ENCODE peak calls at places on chromosomes 4 and X, in five cellular contexts. E is GM23338; N is CD8-positive, alpha-beta T cell; I is SK-N-SH; B is pancreas. F is an unnamed sample.

GRCh38 chr4:3253808-3254207 is 4.8 kb downstream of the MSANTD1 start:
- DNase-seq in I (no peak), B (peak; percentile 5), N (no peak), E (no peak), F (no peak)

GRCh38 chrX:25968920-25969319 is 169.2 kb upstream of the MAGEB18 start:
- DNase-seq in B (peak; percentile 60), E (peak; percentile 76), I (peak; percentile 35), N (no peak), F (no peak)

GRCh38 chr4:185019451-185020292 is 1.4 kb downstream of the HELT start:
- DNase-seq in N (no peak), I (peak; percentile 49), E (peak; percentile 75), B (no peak), F (no peak)

GRCh38 chr4:35818520-35818919 is 425.8 kb downstream of the ARAP2 start:
- DNase-seq in B (no peak), N (no peak), I (no peak), E (no peak), F (no peak)

GRCh38 chrX:133685806-133686205 is 270.5 kb upstream of the GPC4 start:
- DNase-seq in I (peak; percentile 33), N (no peak), E (peak; percentile 40), B (no peak), F (no peak)

GRCh38 chr4:15735531-15735930 is 32.7 kb downstream of the BST1 start:
- DNase-seq in B (no peak), I (no peak), E (no peak), N (no peak), F (no peak)

GRCh38 chr4:42167709-42168108 is 15.3 kb upstream of the BEND4 start:
- DNase-seq in N (no peak), E (no peak), B (no peak), I (no peak), F (no peak)

GRCh38 chr4:119209077-119209476 is 3.4 kb upstream of the USP53 start:
- DNase-seq in E (no peak), N (no peak), B (no peak), I (no peak), F (peak; percentile 51)

GRCh38 chr4:32140636-32141035 is 1420.5 kb downstream of the PCDH7 start:
- DNase-seq in B (no peak), I (no peak), N (no peak), E (no peak), F (no peak)

GRCh38 chr4:72993876-72994275 is 75.6 kb downstream of the COX18 start:
- DNase-seq in I (no peak), N (no peak), B (no peak), E (peak; percentile 12), F (no peak)

GRCh38 chr4:170428929-170429328 is 339.2 kb upstream of the AADAT start:
- DNase-seq in N (no peak), I (no peak), B (no peak), E (peak; percentile 28), F (no peak)

GRCh38 chr4:159016527-159017137 is 86.2 kb upstream of the RAPGEF2 start:
- DNase-seq in I (peak; percentile 15), B (no peak), E (peak; percentile 80), N (no peak), F (no peak)

GRCh38 chr4:109211671-109212070 is 90.8 kb downstream of the COL25A1 start:
- DNase-seq in N (no peak), E (no peak), B (no peak), I (no peak), F (no peak)

GRCh38 chr4:73901031-73901430 is 31.8 kb downstream of the CXCL1 start:
- DNase-seq in E (no peak), B (no peak), N (no peak), I (no peak), F (peak; percentile 78)

GRCh38 chr4:78477276-78477675 is 74.3 kb upstream of the ANXA3 start:
- DNase-seq in I (no peak), E (no peak), B (no peak), N (no peak), F (no peak)

GRCh38 chrX:22383988-22384387 is 111.3 kb downstream of the CBLL2 start:
- DNase-seq in N (no peak), E (peak; percentile 20), I (no peak), B (no peak), F (no peak)

GRCh38 chrX:47264507-47265173 is 31.8 kb downstream of the USP11 start:
- DNase-seq in E (no peak), I (no peak), B (no peak), N (no peak), F (no peak)

GRCh38 chrX:72258174-72258573 is 18.9 kb downstream of the RPS4X start:
- DNase-seq in E (no peak), I (peak; percentile 52), N (no peak), B (no peak), F (peak; percentile 44)

GRCh38 chr4:5545271-5545670 is 163.1 kb downstream of the EVC2 start:
- DNase-seq in N (no peak), I (no peak), E (no peak), B (no peak), F (no peak)

GRCh38 chrX:150767045-150767395 is 73.8 kb downstream of the MTMR1 start:
- DNase-seq in E (no peak), B (peak; percentile 13), I (no peak), N (no peak), F (no peak)

GRCh38 chr4:56575820-56576429 is 70.3 kb downstream of the ARL9 start:
- DNase-seq in B (no peak), N (no peak), E (peak; percentile 41), I (peak; percentile 45), F (peak; percentile 3)

GRCh38 chr4:17613761-17614415 is 553 bp upstream of the MED28 start:
- DNase-seq in E (peak; percentile 33), B (no peak), N (peak; percentile 12), I (no peak), F (no peak)

GRCh38 chrX:125505207-125505606 is 185.5 kb downstream of the TEX13C start:
- DNase-seq in I (no peak), E (no peak), B (no peak), N (no peak), F (no peak)

GRCh38 chrX:44817029-44817428 is 26.8 kb upstream of the DUSP21 start:
- DNase-seq in B (no peak), N (no peak), E (no peak), I (no peak), F (no peak)

GRCh38 chr4:43943998-43944397 is 504.6 kb downstream of the KCTD8 start:
- DNase-seq in E (no peak), B (no peak), I (no peak), N (no peak), F (no peak)

GRCh38 chr4:52408037-52408436 is 251.1 kb downstream of the USP46 start:
- DNase-seq in B (no peak), E (no peak), I (no peak), N (no peak), F (no peak)

GRCh38 chrX:40402771-40403533 is 177.8 kb upstream of the ATP6AP2 start:
- DNase-seq in I (no peak), E (no peak), N (no peak), B (peak; percentile 14), F (peak; percentile 4)

GRCh38 chr4:86223472-86223871 is 136.4 kb downstream of the MAPK10 start:
- DNase-seq in E (peak; percentile 91), I (peak; percentile 11), B (no peak), N (no peak), F (no peak)

GRCh38 chrX:68732906-68733493 is 85.5 kb downstream of the STARD8 start:
- DNase-seq in E (peak; percentile 73), B (peak; percentile 66), N (peak; percentile 55), I (peak; percentile 69), F (peak; percentile 1)
- TF ChIP-seq CTCF in E (peak; percentile 84), B (peak; percentile 51), N (peak; percentile 27), I (peak; percentile 68), F (peak; percentile 66)

DNA sequence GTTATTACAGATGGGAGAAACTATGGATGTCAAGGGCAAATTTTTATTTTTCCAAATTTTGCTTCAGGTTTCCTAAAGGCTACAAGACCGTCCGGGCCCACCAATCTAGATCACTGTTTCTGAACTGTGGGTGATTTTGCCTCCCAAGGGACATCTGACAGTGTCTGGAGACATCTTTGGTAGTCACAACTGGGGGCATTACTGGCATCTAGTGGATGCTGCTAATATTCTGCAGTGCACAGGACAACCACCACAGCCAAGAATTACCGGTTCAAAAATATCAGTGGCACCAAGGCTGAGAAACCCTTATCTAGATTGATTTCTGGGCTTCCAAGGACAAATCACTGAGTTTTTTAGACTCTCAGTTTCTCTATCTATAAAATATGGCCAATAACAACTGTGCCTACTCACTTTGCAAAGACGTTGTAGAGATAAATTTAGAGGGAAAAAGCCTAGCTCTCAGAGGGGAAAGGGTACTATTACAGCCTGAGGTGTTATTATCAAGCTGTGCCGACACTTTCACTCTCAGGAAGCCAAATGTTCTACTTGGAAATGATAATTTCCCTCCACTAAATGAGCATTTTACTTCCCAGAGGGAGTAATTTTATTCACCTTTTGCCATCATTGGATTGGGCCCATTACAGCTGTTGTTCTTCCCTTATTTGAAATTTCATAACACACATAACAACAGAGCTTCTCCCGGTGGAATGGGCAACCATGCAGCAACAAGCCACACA is 442.1 kb downstream of the CENPC start:
- DNase-seq in I (no peak), E (no peak), N (no peak), B (no peak), F (no peak)
- TF ChIP-seq CTCF in I (no peak), E (peak; percentile 41), N (no peak), B (no peak), F (no peak)

DNA sequence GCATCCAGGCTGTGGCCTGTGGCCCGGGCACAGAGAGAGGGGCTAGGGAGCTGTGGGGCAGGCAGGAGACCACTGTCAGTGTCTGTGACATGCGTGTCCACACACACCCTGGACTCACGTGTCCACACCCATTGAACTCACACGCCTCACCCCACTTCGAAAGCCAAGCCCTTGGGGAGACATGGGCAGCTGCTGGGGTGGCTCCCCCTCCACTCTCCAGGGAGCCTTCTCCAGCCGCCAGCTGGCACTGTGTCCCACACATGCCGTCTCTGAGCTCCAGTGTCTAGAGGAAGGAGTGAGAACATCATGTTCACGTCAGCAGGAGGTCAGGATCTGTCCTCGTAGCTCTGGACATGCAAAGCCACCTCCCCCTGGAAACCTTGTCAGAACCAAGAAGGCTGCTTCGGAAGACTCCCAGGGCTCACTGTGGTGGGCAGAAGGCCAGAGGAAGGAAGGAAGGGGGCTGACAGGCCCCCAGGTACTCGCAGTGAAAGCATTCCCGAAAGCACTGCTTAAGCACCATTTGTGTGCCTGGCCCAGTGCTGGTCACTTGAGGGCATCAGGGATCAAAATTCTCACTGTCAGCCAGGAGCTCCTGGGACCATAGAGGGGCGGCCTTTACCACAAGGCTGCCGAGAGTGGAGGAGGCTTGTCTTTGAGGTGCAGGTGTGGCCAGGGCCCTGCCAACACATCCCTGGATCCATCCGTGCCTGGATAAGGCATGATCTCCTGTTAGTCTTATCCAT is 61.4 kb downstream of the HTRA3 start:
- DNase-seq in N (no peak), E (no peak), B (no peak), I (no peak), F (no peak)
- TF ChIP-seq CTCF in N (no peak), E (peak; percentile 1), B (no peak), I (no peak), F (no peak)

DNA sequence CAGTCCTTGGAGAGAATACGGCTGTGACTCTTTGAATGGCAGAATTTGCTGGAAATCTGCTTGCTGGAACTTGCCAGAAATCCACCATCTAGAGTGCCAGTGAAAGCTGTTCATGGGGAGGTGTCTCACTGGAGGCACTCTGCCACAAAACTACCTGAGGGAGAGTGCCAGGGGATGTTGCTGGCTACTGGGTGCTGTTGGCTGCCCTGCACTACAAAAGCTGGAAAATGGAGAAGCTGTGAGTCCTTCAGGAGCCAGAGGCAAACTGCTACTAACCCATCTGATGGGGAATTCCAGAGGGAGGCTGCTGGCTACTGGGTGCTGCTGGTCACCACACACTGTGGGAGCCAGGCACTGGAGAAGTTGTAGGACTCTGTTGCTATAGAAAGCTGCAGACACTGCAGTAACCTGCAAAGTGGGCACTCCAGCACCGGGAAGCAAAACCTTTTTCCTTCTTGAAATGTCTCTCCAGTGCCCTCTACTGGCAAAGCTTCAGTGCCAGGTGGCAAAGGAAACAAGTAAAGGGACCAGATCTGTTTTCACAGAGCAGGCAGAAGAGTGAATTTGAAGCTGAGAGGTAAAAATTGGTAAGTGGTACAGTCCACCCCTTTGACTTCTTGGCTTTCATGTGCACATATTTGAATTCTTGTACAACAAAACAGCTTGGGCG is 47.8 kb upstream of the HSD17B10 start:
- DNase-seq in I (peak; percentile 58), N (peak; percentile 42), B (peak; percentile 66), E (peak; percentile 81), F (peak; percentile 28)
- TF ChIP-seq CTCF in I (peak; percentile 81), N (peak; percentile 54), B (peak; percentile 42), E (peak; percentile 74), F (peak; percentile 91)